ENCODE peak calls at places on chromosome 16, in nine cellular contexts. O, G, A, C, X, P, U, S and Y are unnamed samples.

GRCh38 chr16:87965973-87966667 is 14.9 kb downstream of the BANP start:
- DNase-seq in X (no peak), C (no peak), P (no peak), U (no peak), O (no peak), A (peak), G (no peak), S (no peak), Y (no peak)

GRCh38 chr16:66933776-66934137 is 445 bp downstream of the CIAO2B start:
- DNase-seq in P (no peak), U (no peak), C (no peak), A (no peak), S (no peak), X (no peak), O (no peak), G (no peak), Y (no peak)

GRCh38 chr16:12228607-12229499 is 252.3 kb downstream of the SNX29 start:
- DNase-seq in P (no peak), U (no peak), C (peak), G (peak), S (peak), O (peak), A (peak), X (no peak), Y (peak)

GRCh38 chr16:74751658-74752057 is 23.0 kb downstream of the FA2H start:
- DNase-seq in O (no peak), S (no peak), P (no peak), U (no peak), X (no peak), G (no peak), C (no peak), A (no peak), Y (no peak)

GRCh38 chr16:138049-138417 is 440 bp downstream of the NPRL3 start:
- DNase-seq in O (peak), P (peak), X (peak), U (peak), A (no peak), S (peak), C (no peak), G (peak), Y (peak)

GRCh38 chr16:66365588-66365987 is 903 bp upstream of the CDH5 start:
- DNase-seq in C (no peak), X (no peak), A (no peak), P (no peak), G (no peak), U (no peak), S (no peak), O (peak), Y (no peak)

GRCh38 chr16:84929421-84930297 is 81.7 kb downstream of the ZDHHC7 start:
- DNase-seq in C (no peak), O (peak), X (no peak), A (no peak), S (no peak), P (no peak), U (no peak), G (no peak), Y (peak)

GRCh38 chr16:56193951-56194726 is 2.9 kb downstream of the GNAO1 start:
- DNase-seq in P (peak), X (peak), C (peak), G (peak), S (peak), A (no peak), O (peak), U (peak), Y (no peak)

GRCh38 chr16:86029131-86029741 is 130.3 kb downstream of the IRF8 start:
- DNase-seq in P (no peak), G (no peak), S (no peak), O (no peak), X (no peak), C (no peak), U (no peak), A (no peak), Y (peak)

GRCh38 chr16:49019826-49020401 is 261.7 kb downstream of the CBLN1 start:
- DNase-seq in S (no peak), G (no peak), C (no peak), P (no peak), X (no peak), U (no peak), O (no peak), A (no peak), Y (no peak)

GRCh38 chr16:11349599-11350276 is 4.5 kb downstream of the RMI2 start:
- DNase-seq in C (peak), O (peak), U (no peak), G (no peak), P (no peak), S (no peak), A (peak), X (no peak), Y (no peak)

GRCh38 chr16:28845173-28846079 is 722 bp downstream of the TUFM start:
- DNase-seq in G (no peak), X (no peak), O (no peak), P (no peak), U (no peak), S (no peak), C (no peak), A (no peak), Y (peak)

GRCh38 chr16:30958164-30959083 is 870 bp downstream of the SETD1A start:
- DNase-seq in A (no peak), X (no peak), S (peak), G (no peak), O (peak), U (no peak), C (no peak), P (peak), Y (peak)

GRCh38 chr16:68372381-68372720 is 61.5 kb downstream of the PRMT7 start:
- DNase-seq in X (no peak), A (no peak), G (no peak), C (no peak), P (no peak), U (no peak), S (no peak), O (no peak), Y (no peak)

GRCh38 chr16:10922328-10923145 is 19.7 kb downstream of the DEXI start:
- DNase-seq in O (no peak), C (no peak), A (no peak), X (no peak), U (no peak), S (no peak), G (no peak), P (no peak), Y (no peak)

GRCh38 chr16:29678691-29679267 is at the start of gene QPRT:
- DNase-seq in A (no peak), G (no peak), P (no peak), S (peak), O (peak), X (no peak), U (no peak), C (no peak), Y (peak)

GRCh38 chr16:11151156-11151904 is 104.7 kb downstream of the SOCS1 start:
- DNase-seq in O (no peak), X (no peak), A (no peak), G (no peak), P (no peak), C (no peak), U (no peak), S (no peak), Y (no peak)

GRCh38 chr16:72850863-72851262 is 197.1 kb downstream of the ZFHX3 start:
- DNase-seq in A (peak), P (no peak), G (no peak), U (no peak), S (no peak), X (no peak), C (no peak), O (no peak), Y (no peak)

GRCh38 chr16:87278191-87279093 is 38.8 kb downstream of the C16orf95 start:
- DNase-seq in O (peak), X (peak), S (peak), C (peak), U (peak), G (peak), A (peak), P (peak), Y (peak)

GRCh38 chr16:79728048-79728922 is 127.7 kb upstream of the MAF start:
- DNase-seq in A (no peak), U (no peak), P (no peak), X (no peak), O (no peak), S (no peak), G (no peak), C (no peak), Y (no peak)

GRCh38 chr16:73151225-73151624 is 103.3 kb upstream of the ZFHX3 start:
- DNase-seq in S (no peak), A (no peak), P (no peak), C (no peak), G (no peak), X (no peak), U (no peak), O (no peak), Y (no peak)

GRCh38 chr16:85391769-85392583 is 221.1 kb upstream of the GSE1 start:
- DNase-seq in O (no peak), X (no peak), A (no peak), G (peak), S (no peak), U (no peak), P (no peak), C (no peak), Y (no peak)

GRCh38 chr16:71351558-71351901 is 7.0 kb upstream of the CALB2 start:
- DNase-seq in P (no peak), X (no peak), G (peak), A (no peak), U (no peak), O (no peak), S (no peak), C (no peak), Y (no peak)

GRCh38 chr16:61926766-61927165 is 109.5 kb downstream of the CDH8 start:
- DNase-seq in S (no peak), U (no peak), C (no peak), X (no peak), G (no peak), A (no peak), O (no peak), P (no peak), Y (no peak)

GRCh38 chr16:22192261-22193133 is 13.6 kb upstream of the EEF2K start:
- DNase-seq in G (peak), C (no peak), X (peak), O (peak), U (peak), A (peak), S (no peak), P (peak), Y (peak)

GRCh38 chr16:714079-714478 is 839 bp upstream of the METRN start:
- DNase-seq in O (no peak), P (no peak), C (no peak), A (no peak), U (no peak), G (no peak), S (no peak), X (no peak), Y (no peak)

GRCh38 chr16:17303101-17303500 is 167.7 kb downstream of the XYLT1 start:
- DNase-seq in X (no peak), S (no peak), P (no peak), A (no peak), O (no peak), U (no peak), G (no peak), C (no peak), Y (no peak)

GRCh38 chr16:59148312-59148711 is 414.2 kb upstream of the GOT2 start:
- DNase-seq in S (no peak), G (no peak), P (no peak), A (peak), X (no peak), O (no peak), C (no peak), U (no peak), Y (no peak)

GRCh38 chr16:61332461-61332860 is 703.8 kb downstream of the CDH8 start:
- DNase-seq in C (no peak), A (no peak), S (no peak), G (no peak), U (no peak), P (no peak), X (no peak), O (no peak), Y (no peak)

GRCh38 chr16:89051521-89052166 is 42.0 kb upstream of the ACSF3 start:
- DNase-seq in U (no peak), X (no peak), C (no peak), S (no peak), G (no peak), A (no peak), O (no peak), P (no peak), Y (no peak)

GRCh38 chr16:35391328-35391727 is 1931.9 kb downstream of the TP53TG3F start:
- DNase-seq in X (no peak), A (no peak), G (no peak), S (no peak), P (no peak), U (no peak), C (peak), O (no peak), Y (peak)

GRCh38 chr16:30663820-30664528 is 5.7 kb downstream of the FBRS start:
- DNase-seq in S (no peak), G (no peak), A (no peak), P (no peak), O (no peak), X (no peak), C (no peak), U (no peak), Y (no peak)